ENCODE peak calls at places on chromosomes 1 and 21, in ten cellular contexts. C is heart right ventricle; F is Panc1; V is BE2C; W is gastrocnemius medialis; N is HCT116; H is effector memory CD4-positive, alpha-beta T cell; T is suprapubic skin; I is upper lobe of left lung; K is fibroblast of lung. M is an unnamed sample.

GRCh38 chr1:25148673-25149300 is 83.5 kb downstream of the SYF2 start:
- DNase-seq in T (no peak), F (peak; percentile 7), K (peak; percentile 6), W (no peak), H (no peak), I (no peak), C (no peak), V (no peak), N (no peak), M (peak; percentile 50)

GRCh38 chr1:54018635-54019034 is 649 bp upstream of the LDLRAD1 start:
- DNase-seq in C (no peak), H (no peak), F (no peak), K (no peak), N (no peak), V (no peak), W (no peak), I (no peak), T (no peak), M (peak; percentile 55)

GRCh38 chr21:28636988-28637691 is 355.5 kb downstream of the LTN1 start:
- DNase-seq in W (no peak), I (no peak), C (no peak), T (no peak), K (peak; percentile 98), N (no peak), V (no peak), H (no peak), F (peak; percentile 10), M (no peak)

GRCh38 chr1:218537131-218537904 is 192.2 kb downstream of the TGFB2 start:
- DNase-seq in I (no peak), V (no peak), F (no peak), T (no peak), N (no peak), W (no peak), H (no peak), K (peak; percentile 71), C (no peak), M (no peak)

GRCh38 chr1:225928186-225929175 is 4.4 kb upstream of the PYCR2 start:
- DNase-seq in H (no peak), K (no peak), T (no peak), F (no peak), W (no peak), N (no peak), V (no peak), I (no peak), C (no peak), M (no peak)

GRCh38 chr1:54051936-54052469 is 1.0 kb downstream of the TMEM59 start:
- DNase-seq in F (no peak), K (peak; percentile 13), H (no peak), T (no peak), I (no peak), W (no peak), C (no peak), V (no peak), N (no peak), M (no peak)

GRCh38 chr1:109603229-109603628 is 16.2 kb downstream of the GNAT2 start:
- DNase-seq in W (no peak), F (no peak), I (no peak), N (no peak), K (no peak), V (no peak), T (no peak), C (no peak), H (no peak), M (no peak)

GRCh38 chr1:152870831-152871730 is 7.0 kb upstream of the SMCP start:
- DNase-seq in T (no peak), I (no peak), W (no peak), H (no peak), V (peak; percentile 19), N (peak; percentile 52), C (no peak), F (peak; percentile 18), K (peak; percentile 7), M (peak; percentile 66)

GRCh38 chr1:31689394-31689793 is 14.4 kb downstream of the COL16A1 start:
- DNase-seq in H (no peak), F (no peak), N (no peak), T (no peak), V (no peak), I (no peak), C (no peak), W (no peak), K (no peak), M (no peak)

GRCh38 chr1:77280962-77281361 is 857 bp upstream of the AK5 start:
- DNase-seq in C (no peak), V (no peak), H (no peak), K (no peak), W (no peak), I (no peak), N (no peak), F (no peak), T (no peak), M (no peak)

GRCh38 chr21:38350681-38351080 is 93.9 kb downstream of the KCNJ15 start:
- DNase-seq in C (no peak), N (no peak), I (peak; percentile 76), V (no peak), T (peak; percentile 65), W (no peak), F (no peak), K (no peak), H (no peak), M (no peak)

GRCh38 chr1:235644693-235645305 is 4.8 kb downstream of the GNG4 start:
- DNase-seq in K (no peak), H (no peak), T (no peak), N (no peak), C (no peak), W (no peak), V (no peak), F (no peak), I (no peak), M (no peak)

GRCh38 chr21:21045538-21045937 is 47.3 kb downstream of the NCAM2 start:
- DNase-seq in V (no peak), N (no peak), C (no peak), K (peak; percentile 23), F (no peak), W (no peak), T (no peak), H (no peak), I (no peak), M (no peak)

GRCh38 chr1:61079898-61080336 is 2.4 kb upstream of the NFIA start:
- DNase-seq in W (peak; percentile 76), F (peak; percentile 65), C (peak; percentile 82), H (no peak), V (peak; percentile 68), I (peak; percentile 80), K (peak; percentile 69), T (peak; percentile 85), N (peak; percentile 69), M (peak; percentile 96)

GRCh38 chr1:17485280-17485679 is 45.8 kb upstream of the RCC2 start:
- DNase-seq in T (no peak), H (no peak), V (peak; percentile 48), I (no peak), C (no peak), W (no peak), F (no peak), N (no peak), K (no peak), M (no peak)

GRCh38 chr1:29303201-29304024 is 67.1 kb downstream of the PTPRU start:
- DNase-seq in V (no peak), F (no peak), I (no peak), K (no peak), N (no peak), T (no peak), C (no peak), H (no peak), W (no peak), M (no peak)

GRCh38 chr1:185636848-185637247 is 97.3 kb upstream of the HMCN1 start:
- DNase-seq in C (no peak), V (no peak), F (no peak), H (no peak), I (no peak), N (no peak), T (no peak), K (no peak), W (no peak), M (no peak)

DNA sequence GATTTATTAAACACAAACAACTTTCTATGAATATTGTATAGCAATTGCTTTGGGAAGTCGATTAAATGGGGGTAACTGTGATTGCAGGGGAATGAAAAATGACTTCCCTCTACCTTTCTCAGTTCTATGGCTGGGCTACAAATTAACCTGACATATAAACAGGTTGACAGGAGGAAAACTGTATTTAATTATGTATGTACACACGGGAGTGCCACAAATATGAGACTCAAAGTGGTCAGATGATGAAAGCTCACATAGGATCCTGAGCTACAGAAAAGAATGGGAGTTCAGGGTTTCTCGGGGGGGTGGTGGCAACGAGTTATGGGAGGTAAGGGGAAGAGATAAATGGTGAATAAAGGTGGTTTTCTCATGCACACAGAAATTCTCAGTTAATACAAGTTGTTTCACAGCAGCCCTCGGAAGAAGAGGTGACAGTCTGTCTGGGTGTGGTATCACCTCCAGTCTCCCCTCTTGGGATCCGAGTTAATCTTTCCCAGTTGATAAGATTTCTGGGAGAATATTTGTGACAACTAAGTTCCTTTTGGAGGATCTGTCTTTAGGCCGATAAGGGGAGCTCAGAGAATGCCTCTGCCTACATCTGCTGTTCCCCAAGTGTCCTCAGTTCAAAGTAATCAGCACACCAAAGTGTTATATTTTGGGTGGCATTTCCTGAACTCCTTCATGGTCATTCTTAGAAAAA is 26.3 kb downstream of the GADD45A start:
- DNase-seq in N (no peak), V (no peak), H (no peak), W (no peak), F (no peak), C (no peak), K (no peak), I (no peak), T (no peak), M (no peak)
- H3K4me1 ChIP-seq in N (peaks cover 76% of the 10 kb centered on the region), V (peaks cover 18% of the 10 kb centered on the region), H (no peaks in the 10 kb centered on the region), W (peaks cover 28% of the 10 kb centered on the region), F (peaks cover 42% of the 10 kb centered on the region), C (peaks cover 32% of the 10 kb centered on the region), K (peaks cover 28% of the 10 kb centered on the region), I (peaks cover 6% of the 10 kb centered on the region), T (peaks cover 55% of the 10 kb centered on the region), M (peaks cover 53% of the 10 kb centered on the region)

GRCh38 chr1:183073320-183073719 is 50.1 kb downstream of the LAMC1 start:
- DNase-seq in T (no peak), I (peak; percentile 36), K (no peak), H (no peak), N (no peak), F (no peak), C (no peak), V (no peak), W (no peak), M (no peak)
- H3K4me1 ChIP-seq in T (peaks cover 35% of the 10 kb centered on the region), I (peaks cover 40% of the 10 kb centered on the region), K (peaks cover 18% of the 10 kb centered on the region), H (no peaks in the 10 kb centered on the region), N (peaks cover 29% of the 10 kb centered on the region), F (peaks cover 25% of the 10 kb centered on the region), C (peaks cover 67% of the 10 kb centered on the region), V (no peaks in the 10 kb centered on the region), W (peaks cover 84% of the 10 kb centered on the region), M (peaks cover 100% of the 10 kb centered on the region)

DNA sequence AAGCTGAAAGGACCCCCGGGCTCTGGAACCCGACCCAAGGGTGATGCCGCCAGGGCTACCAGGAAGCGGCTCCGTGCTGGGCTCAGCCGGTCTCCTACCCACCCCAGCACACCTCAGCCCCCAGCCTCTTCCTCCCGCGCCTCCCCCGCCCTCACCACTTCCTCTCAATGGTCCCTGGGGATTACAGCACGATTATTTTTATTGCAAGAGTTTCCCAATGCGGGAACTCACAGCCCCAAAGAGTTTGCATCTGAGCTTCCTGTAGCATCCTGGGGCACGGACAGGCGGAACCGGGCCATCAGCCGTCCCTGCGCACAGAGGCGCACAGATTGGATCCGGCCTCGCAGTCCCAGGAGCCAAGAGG is 8.7 kb upstream of the SLX9 start:
- DNase-seq in N (no peak), I (peak; percentile 58), F (no peak), V (no peak), H (no peak), T (no peak), C (no peak), K (no peak), W (no peak), M (no peak)
- H3K4me1 ChIP-seq in N (peaks cover 34% of the 10 kb centered on the region), I (peaks cover 52% of the 10 kb centered on the region), F (peaks cover 30% of the 10 kb centered on the region), V (no peaks in the 10 kb centered on the region), H (peaks cover 53% of the 10 kb centered on the region), T (peaks cover 57% of the 10 kb centered on the region), C (peaks cover 25% of the 10 kb centered on the region), K (peaks cover 14% of the 10 kb centered on the region), W (peaks cover 19% of the 10 kb centered on the region), M (peaks cover 32% of the 10 kb centered on the region)

GRCh38 chr1:66370462-66370907 is 163.5 kb upstream of the SGIP1 start:
- DNase-seq in T (no peak), F (no peak), W (no peak), H (no peak), N (no peak), K (no peak), C (no peak), V (no peak), I (no peak), M (no peak)
- H3K4me1 ChIP-seq in T (peaks cover 32% of the 10 kb centered on the region), F (no peaks in the 10 kb centered on the region), W (peaks cover 18% of the 10 kb centered on the region), H (peaks cover 56% of the 10 kb centered on the region), N (peaks cover 21% of the 10 kb centered on the region), K (peaks cover 7% of the 10 kb centered on the region), C (peaks cover 5% of the 10 kb centered on the region), V (no peaks in the 10 kb centered on the region), I (peaks cover 32% of the 10 kb centered on the region), M (peaks cover 15% of the 10 kb centered on the region)

M was measured in esophagus muscularis mucosa.